ENCODE peak calls at places on chromosomes 6 and 20, in five cellular contexts. J, B, U, V and L are unnamed samples.

GRCh38 chr6:7895125-7895423 is 15.5 kb downstream of the TXNDC5 start:
- DNase-seq in U (no peak), B (no peak), V (no peak), J (no peak), L (no peak)

GRCh38 chr20:59873409-59873808 is 60.0 kb downstream of the SYCP2 start:
- DNase-seq in U (no peak), V (no peak), J (no peak), B (no peak), L (no peak)

GRCh38 chr6:144286503-144287393 is 1.6 kb downstream of the UTRN start:
- DNase-seq in B (peak), U (peak), J (peak), V (no peak), L (peak)

GRCh38 chr6:105482227-105482839 is 79.5 kb upstream of the PREP start:
- DNase-seq in B (no peak), V (no peak), J (peak), U (no peak), L (no peak)

GRCh38 chr6:37741757-37742400 is 44.2 kb upstream of the MDGA1 start:
- DNase-seq in B (peak), U (peak), V (no peak), J (no peak), L (peak)

GRCh38 chr20:64064145-64064698 is 1.2 kb downstream of the TCEA2 start:
- DNase-seq in U (no peak), J (peak), B (no peak), V (no peak), L (no peak)

GRCh38 chr20:1326031-1326930 is 2.7 kb downstream of the SDCBP2 start:
- DNase-seq in B (peak), V (no peak), J (peak), U (no peak), L (no peak)

GRCh38 chr6:3317741-3318211 is 59.0 kb downstream of the PSMG4 start:
- DNase-seq in V (no peak), U (no peak), J (peak), B (no peak), L (no peak)

GRCh38 chr6:14964486-14964885 is 281.4 kb upstream of the JARID2 start:
- DNase-seq in J (no peak), B (no peak), U (peak), V (no peak), L (no peak)

GRCh38 chr6:170451762-170452651 is 101.1 kb downstream of the PSMB1 start:
- DNase-seq in J (no peak), B (no peak), V (no peak), U (no peak), L (no peak)
- H2BK15ac ChIP-seq in J (no peak), B (no peak), V (no peak), U (no peak), L (peak)

DNA sequence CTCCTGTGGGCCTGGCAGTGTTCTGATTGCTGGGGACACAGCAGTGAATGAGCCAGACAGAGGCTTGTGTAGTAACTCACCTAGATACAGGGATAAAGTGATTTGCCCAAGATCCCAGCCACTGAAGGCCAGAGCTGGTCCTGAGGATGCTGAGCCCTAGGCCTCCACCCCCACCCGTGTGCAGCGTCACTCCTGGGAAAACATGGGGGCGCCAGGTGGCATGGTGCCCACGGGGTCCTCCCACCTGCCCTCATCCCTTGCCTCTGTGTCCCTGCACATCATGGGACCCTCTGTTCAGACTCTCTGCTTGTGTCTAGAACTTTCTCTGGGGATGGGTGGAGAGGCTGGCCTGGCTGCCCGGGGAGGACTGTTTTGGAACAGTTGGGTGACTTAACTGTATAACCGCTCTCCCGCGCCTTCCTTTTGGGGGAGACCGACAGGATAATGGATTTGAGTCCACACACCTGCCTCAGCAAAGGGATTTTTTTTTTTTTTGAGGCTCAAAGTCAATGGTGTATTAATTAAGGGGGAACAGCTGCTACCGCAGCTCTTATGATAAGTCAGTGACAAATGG is 19.6 kb downstream of the LEMD2 start:
- DNase-seq in B (no peak), J (no peak), U (no peak), V (no peak), L (no peak)
- H2BK15ac ChIP-seq in B (no peak), J (peak), U (no peak), V (peak), L (no peak)

GRCh38 chr6:73523434-73524123 is 2.7 kb upstream of the EEF1A1 start:
- DNase-seq in J (peak), B (peak), U (peak), V (no peak), L (no peak)

GRCh38 chr6:73519943-73520687 is 717 bp downstream of the EEF1A1 start:
- DNase-seq in B (peak), U (peak), J (peak), V (no peak), L (no peak)

GRCh38 chr6:73525546-73526330 is 4.9 kb upstream of the EEF1A1 start:
- DNase-seq in U (no peak), V (no peak), J (peak), B (no peak), L (no peak)

GRCh38 chr6:73520688-73521350 is at the start of gene EEF1A1:
- DNase-seq in V (peak), U (peak), J (peak), B (peak), L (peak)

GRCh38 chr6:73521351-73522254 is 771 bp upstream of the EEF1A1 start:
- DNase-seq in U (peak), V (no peak), J (peak), B (no peak), L (no peak)
- H2BK15ac ChIP-seq in U (no peak), V (no peak), J (peak), B (no peak), L (peak)

GRCh38 chr6:122610690-122611455 is 668 bp downstream of the PKIB start:
- DNase-seq in J (no peak), U (peak), V (peak), B (peak), L (peak)
- H2BK15ac ChIP-seq in J (no peak), U (no peak), V (no peak), B (no peak), L (no peak)

DNA sequence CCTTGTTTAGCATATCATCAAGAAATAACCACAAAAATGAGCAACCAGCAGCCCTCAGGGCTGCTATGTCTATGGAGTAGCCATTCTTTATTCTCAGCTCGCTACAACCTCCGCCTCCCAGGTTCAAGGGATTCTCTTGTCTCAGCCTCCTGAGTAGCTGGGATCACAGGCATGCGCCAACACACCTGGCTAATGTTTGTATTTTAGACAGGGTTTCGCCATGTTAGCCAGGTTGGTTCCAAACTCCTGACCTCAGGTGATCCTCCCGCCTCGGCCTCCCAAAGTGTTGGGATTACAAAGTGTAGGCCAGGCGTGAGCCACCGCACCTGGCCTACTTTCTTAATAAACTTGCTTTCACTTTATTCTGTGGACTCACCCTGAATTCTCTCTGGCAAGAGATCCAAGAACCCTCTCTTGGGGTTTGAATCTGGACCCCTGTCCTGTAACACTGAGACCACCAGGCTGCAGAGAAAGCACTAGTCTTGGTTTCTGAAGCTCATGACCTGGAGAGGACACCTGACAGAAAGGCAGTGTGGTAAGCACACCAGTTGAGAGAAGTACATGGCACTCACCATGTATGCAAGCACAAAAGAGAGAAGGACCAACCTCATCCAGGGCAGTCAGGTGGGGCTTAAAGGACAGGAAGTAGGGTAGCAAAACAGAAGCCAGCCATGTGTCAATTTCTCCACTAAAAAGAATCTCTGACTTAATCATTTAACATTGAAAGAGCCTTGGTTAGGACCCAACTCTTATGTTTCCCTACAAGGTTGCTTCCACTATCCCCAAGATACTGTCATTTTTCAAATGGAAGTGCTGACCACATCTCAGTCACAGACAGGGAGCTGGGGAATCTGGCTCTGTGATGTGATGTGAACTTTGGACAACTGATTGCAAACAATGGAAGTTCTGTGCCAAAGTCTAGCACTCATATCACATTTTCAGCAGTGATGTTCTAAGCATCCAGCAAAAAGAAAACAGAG is 97.4 kb upstream of the DST start:
- DNase-seq in U (no peak), J (no peak), V (no peak), B (no peak), L (no peak)
- H2BK15ac ChIP-seq in U (no peak), J (no peak), V (peak), B (no peak), L (no peak)